ENCODE peak calls at places on chromosomes 11 and 22, in eight cellular contexts. M, K, J, W, S, Z, T and B are unnamed samples.

GRCh38 chr22:45187891-45188290 is 24.2 kb downstream of the NUP50 start:
- DNase-seq in T (no peak), Z (no peak), M (no peak), W (no peak), J (no peak), K (no peak), S (no peak), B (no peak)

GRCh38 chr22:30326704-30327362 is at the start of gene TBC1D10A:
- DNase-seq in T (peak; percentile 87), Z (peak; percentile 53), M (peak; percentile 94), W (peak; percentile 63), S (peak; percentile 100), K (peak; percentile 94), J (peak; percentile 84), B (peak; percentile 85)

GRCh38 chr11:61928606-61929005 is 11.2 kb upstream of the RAB3IL1 start:
- DNase-seq in K (no peak), J (no peak), T (no peak), Z (no peak), W (no peak), S (peak; percentile 37), M (no peak), B (no peak)

GRCh38 chr11:122145715-122146274 is 29.8 kb upstream of the BLID start:
- DNase-seq in T (no peak), J (no peak), M (no peak), Z (no peak), W (no peak), K (no peak), S (no peak), B (no peak)

GRCh38 chr11:111922803-111923202 is 4.1 kb downstream of the C11orf52 start:
- DNase-seq in S (peak; percentile 67), T (no peak), M (no peak), Z (no peak), J (no peak), K (no peak), W (no peak), B (peak; percentile 89)

GRCh38 chr11:116876656-116877055 is 39.2 kb upstream of the APOA1 start:
- DNase-seq in Z (no peak), J (no peak), T (no peak), S (no peak), K (no peak), M (no peak), W (no peak), B (no peak)

GRCh38 chr22:32444068-32444467 is 20.2 kb downstream of the BPIFC start:
- DNase-seq in J (no peak), K (peak; percentile 4), Z (peak; percentile 30), S (no peak), W (no peak), T (no peak), M (no peak), B (no peak)

GRCh38 chr11:76694664-76695063 is 24.1 kb upstream of the LRRC32 start:
- DNase-seq in Z (peak; percentile 73), J (no peak), K (no peak), S (peak; percentile 37), M (no peak), W (no peak), T (no peak), B (peak; percentile 18)

GRCh38 chr22:42270512-42271190 is at the start of gene TCF20:
- DNase-seq in W (no peak), S (peak; percentile 97), M (peak; percentile 84), Z (peak; percentile 23), J (peak; percentile 56), K (peak; percentile 86), T (peak; percentile 74), B (peak; percentile 81)

GRCh38 chr22:22684605-22685561 is 40.5 kb downstream of the GGTLC2 start:
- DNase-seq in Z (peak; percentile 47), W (no peak), K (peak; percentile 8), M (peak; percentile 45), J (no peak), S (peak; percentile 31), T (no peak), B (peak; percentile 26)

GRCh38 chr11:9753031-9753430 is 89.2 kb downstream of the SWAP70 start:
- DNase-seq in W (no peak), S (peak; percentile 67), M (no peak), T (no peak), K (peak; percentile 44), J (no peak), Z (peak; percentile 57), B (peak; percentile 42)

GRCh38 chr11:12285106-12285505 is 92.3 kb upstream of the PARVA start:
- DNase-seq in Z (peak; percentile 99), S (peak; percentile 37), K (no peak), W (no peak), J (no peak), T (no peak), M (no peak), B (peak; percentile 65)

GRCh38 chr11:6672006-6672405 is 11.1 kb downstream of the MRPL17 start:
- DNase-seq in J (no peak), S (no peak), Z (no peak), W (no peak), K (no peak), M (no peak), T (no peak), B (no peak)

GRCh38 chr11:110182886-110183285 is 89.7 kb downstream of the ZC3H12C start:
- DNase-seq in J (no peak), Z (peak; percentile 40), W (no peak), S (peak; percentile 39), M (no peak), K (peak; percentile 18), T (no peak), B (peak; percentile 80)

GRCh38 chr11:86181379-86181778 is 63.2 kb upstream of the EED start:
- DNase-seq in S (no peak), Z (no peak), M (no peak), K (no peak), T (no peak), J (no peak), W (no peak), B (no peak)

GRCh38 chr11:31645747-31646146 is 136.2 kb downstream of the ELP4 start:
- DNase-seq in S (peak; percentile 25), Z (peak; percentile 87), T (no peak), M (no peak), W (no peak), K (no peak), J (no peak), B (peak; percentile 94)

GRCh38 chr11:58465690-58466089 is 23.7 kb upstream of the OR5B12 start:
- DNase-seq in J (no peak), T (no peak), Z (no peak), S (no peak), M (no peak), K (no peak), W (no peak), B (no peak)

GRCh38 chr11:1931326-1931725 is 11.8 kb downstream of the TNNT3 start:
- DNase-seq in W (no peak), Z (no peak), J (no peak), K (no peak), S (peak; percentile 23), M (peak; percentile 78), T (peak; percentile 64), B (peak; percentile 2)

GRCh38 chr11:103420593-103420992 is 311.4 kb downstream of the DYNC2H1 start:
- DNase-seq in S (no peak), M (no peak), J (no peak), W (no peak), T (no peak), Z (no peak), K (no peak), B (peak; percentile 53)

GRCh38 chr11:45022294-45023064 is 71.8 kb upstream of the TP53I11 start:
- DNase-seq in J (no peak), K (no peak), S (peak; percentile 71), M (no peak), W (no peak), Z (peak; percentile 59), T (no peak), B (peak; percentile 80)

GRCh38 chr11:115912484-115912945 is 408.3 kb upstream of the CADM1 start:
- DNase-seq in Z (no peak), K (no peak), T (no peak), W (no peak), S (no peak), J (no peak), M (no peak), B (no peak)

GRCh38 chr11:20162824-20163777 is 2.8 kb upstream of the DBX1 start:
- DNase-seq in T (no peak), M (no peak), Z (no peak), K (peak; percentile 40), W (no peak), S (peak; percentile 55), J (no peak), B (peak; percentile 37)

GRCh38 chr11:134527382-134528243 is 115.6 kb upstream of the B3GAT1 start:
- DNase-seq in K (no peak), Z (no peak), S (no peak), M (peak; percentile 51), J (no peak), T (no peak), W (no peak), B (no peak)

GRCh38 chr11:70072471-70073187 is 5.5 kb upstream of the ANO1 start:
- DNase-seq in M (no peak), W (no peak), Z (no peak), S (no peak), T (no peak), J (no peak), K (no peak), B (no peak)

GRCh38 chr11:721347-721912 is 15.4 kb downstream of the EPS8L2 start:
- DNase-seq in W (no peak), Z (no peak), T (no peak), J (no peak), M (peak; percentile 66), K (no peak), S (no peak), B (no peak)

GRCh38 chr22:28207281-28208030 is 288.4 kb upstream of the PITPNB start:
- DNase-seq in J (no peak), K (no peak), T (no peak), M (no peak), W (no peak), Z (no peak), S (peak; percentile 22), B (no peak)

GRCh38 chr11:117072517-117073218 is 25.6 kb downstream of the SIK3 start:
- DNase-seq in M (no peak), J (no peak), K (peak; percentile 21), W (no peak), T (no peak), S (peak; percentile 82), Z (peak; percentile 90), B (peak; percentile 86)

GRCh38 chr11:61092280-61092766 is 10.0 kb upstream of the CD5 start:
- DNase-seq in T (peak; percentile 12), M (no peak), S (no peak), J (no peak), Z (no peak), W (no peak), K (peak; percentile 70), B (no peak)

GRCh38 chr22:29480512-29481264 is 670 bp downstream of the NEFH start:
- DNase-seq in M (no peak), T (no peak), S (peak; percentile 40), K (peak; percentile 56), W (no peak), J (no peak), Z (no peak), B (peak; percentile 60)

GRCh38 chr11:61141601-61142028 is 19.6 kb downstream of the VPS37C start:
- DNase-seq in K (no peak), J (no peak), M (peak; percentile 63), S (no peak), W (no peak), Z (no peak), T (no peak), B (peak; percentile 29)

GRCh38 chr22:25718109-25718830 is 23.7 kb upstream of the MYO18B start:
- DNase-seq in Z (no peak), M (no peak), T (no peak), K (no peak), J (no peak), W (no peak), S (no peak), B (no peak)

GRCh38 chr22:38981005-38981658 is 1.0 kb upstream of the APOBEC3B start:
- DNase-seq in S (peak; percentile 56), K (peak; percentile 15), J (no peak), W (no peak), T (peak; percentile 60), Z (no peak), M (no peak), B (no peak)

GRCh38 chr11:73962097-73962705 is 11.4 kb downstream of the DNAJB13 start:
- DNase-seq in K (no peak), Z (no peak), J (no peak), S (no peak), T (no peak), W (no peak), M (no peak), B (no peak)

GRCh38 chr22:35301370-35301874 is 1.7 kb downstream of the TOM1 start:
- DNase-seq in K (no peak), S (peak; percentile 93), T (peak; percentile 61), J (no peak), M (no peak), Z (peak; percentile 11), W (no peak), B (peak; percentile 68)